ENCODE peak calls at places on chromosomes 1 and 21, in nine cellular contexts. R, E, V, Y, A, S, T, U and C are unnamed samples.

GRCh38 chr21:39004776-39005605 is 178.3 kb downstream of the PSMG1 start:
- DNase-seq in E (no peak), Y (peak; percentile 87), V (peak; percentile 51), R (no peak), U (no peak), S (no peak), A (no peak), T (no peak), C (peak; percentile 68)

GRCh38 chr1:29171089-29171488 is 10.6 kb downstream of the SRSF4 start:
- DNase-seq in S (peak; percentile 84), Y (peak; percentile 31), T (peak; percentile 52), V (no peak), R (no peak), U (no peak), A (peak; percentile 38), E (no peak), C (no peak)

GRCh38 chr1:184031127-184032107 is 6.1 kb downstream of the COLGALT2 start:
- DNase-seq in E (no peak), Y (no peak), V (no peak), S (peak; percentile 23), R (no peak), A (no peak), U (no peak), T (no peak), C (no peak)

GRCh38 chr1:14350197-14350596 is 248.3 kb upstream of the KAZN start:
- DNase-seq in S (no peak), U (no peak), R (no peak), T (no peak), A (no peak), V (no peak), E (no peak), Y (no peak), C (peak; percentile 37)

GRCh38 chr1:154944422-154945159 is 8.1 kb upstream of the PMVK start:
- DNase-seq in Y (no peak), V (no peak), R (no peak), A (peak; percentile 38), T (no peak), S (no peak), E (no peak), U (no peak), C (no peak)

GRCh38 chr1:245337829-245338484 is 183.2 kb downstream of the KIF26B start:
- DNase-seq in T (peak; percentile 40), S (no peak), R (no peak), V (peak; percentile 15), U (no peak), A (no peak), Y (peak; percentile 6), E (no peak), C (no peak)

GRCh38 chr21:37868896-37869295 is 47.4 kb downstream of the KCNJ6 start:
- DNase-seq in T (peak; percentile 86), S (peak; percentile 30), Y (no peak), V (peak; percentile 72), R (no peak), A (peak; percentile 51), E (no peak), U (no peak), C (peak; percentile 70)

GRCh38 chr21:28193189-28193588 is 799.5 kb downstream of the LTN1 start:
- DNase-seq in R (no peak), V (no peak), A (no peak), U (no peak), E (no peak), S (no peak), Y (peak; percentile 6), T (no peak), C (no peak)

GRCh38 chr1:53408013-53408754 is 51.0 kb upstream of the DMRTB1 start:
- DNase-seq in R (no peak), E (no peak), V (peak; percentile 55), T (peak; percentile 61), S (no peak), U (no peak), Y (no peak), A (no peak), C (peak; percentile 42)

GRCh38 chr1:223137402-223138100 is 5.5 kb downstream of the TLR5 start:
- DNase-seq in U (no peak), A (peak; percentile 92), Y (peak; percentile 90), E (peak; percentile 72), R (no peak), V (peak; percentile 40), S (no peak), T (peak; percentile 79), C (peak; percentile 72)

GRCh38 chr1:203116048-203116810 is 11.3 kb upstream of the ADORA1 start:
- DNase-seq in Y (no peak), A (no peak), U (no peak), V (no peak), R (no peak), S (peak; percentile 52), T (no peak), E (no peak), C (no peak)

GRCh38 chr1:101025283-101025679 is 303 bp downstream of the DPH5 start:
- DNase-seq in A (no peak), T (peak; percentile 51), U (peak; percentile 39), S (no peak), E (no peak), V (peak; percentile 34), R (peak; percentile 3), Y (peak; percentile 33), C (peak; percentile 21)

GRCh38 chr1:50774759-50775351 is 185.2 kb downstream of the FAF1 start:
- DNase-seq in A (peak; percentile 88), V (peak; percentile 50), U (peak; percentile 0), Y (peak; percentile 82), S (peak; percentile 80), R (peak; percentile 34), E (peak; percentile 21), T (peak; percentile 80), C (peak; percentile 43)

GRCh38 chr1:36465731-36466369 is 1.7 kb upstream of the MRPS15 start:
- DNase-seq in V (no peak), A (peak; percentile 66), U (no peak), S (no peak), E (no peak), T (peak; percentile 71), Y (peak; percentile 10), R (no peak), C (peak; percentile 79)

GRCh38 chr1:218748071-218748470 is 402.9 kb downstream of the TGFB2 start:
- DNase-seq in Y (no peak), E (no peak), A (no peak), R (no peak), U (no peak), T (peak; percentile 5), S (no peak), V (peak; percentile 29), C (no peak)

GRCh38 chr1:157137051-157137772 is 983 bp downstream of the ETV3 start:
- DNase-seq in E (peak; percentile 24), T (peak; percentile 64), S (no peak), U (no peak), R (no peak), Y (peak; percentile 38), A (peak; percentile 53), V (peak; percentile 25), C (peak; percentile 60)

GRCh38 chr1:60974524-60974923 is 107.8 kb upstream of the NFIA start:
- DNase-seq in V (no peak), Y (no peak), A (no peak), E (no peak), T (no peak), R (no peak), S (no peak), U (no peak), C (no peak)

GRCh38 chr1:183968386-183968785 is 69.1 kb downstream of the COLGALT2 start:
- DNase-seq in S (no peak), Y (no peak), U (no peak), R (no peak), V (peak; percentile 29), T (no peak), E (no peak), A (no peak), C (no peak)

GRCh38 chr1:85344256-85344694 is 67.8 kb upstream of the BCL10 start:
- DNase-seq in V (peak; percentile 50), S (no peak), U (no peak), T (peak; percentile 73), Y (peak; percentile 75), A (peak; percentile 56), R (peak; percentile 41), E (peak; percentile 10), C (peak; percentile 64)